ENCODE peak calls at places on chromosomes 11 and 22, in nine cellular contexts. One of them, this sample, is unnamed.
A peak's percentile ranks its signal among the peaks of the same experiment; 100 is the strongest.

GRCh38 chr11:45857834-45858492 is 10.7 kb downstream of the CRY2 start:
- DNase-seq in ovary: no peak
- DNase-seq in adrenal gland: peak; percentile 82
- DNase-seq in cardiac muscle cell: peak; percentile 92
- DNase-seq in thoracic aorta: no peak
- DNase-seq in spleen: no peak
- DNase-seq in CD8-positive, alpha-beta T cell: no peak
- DNase-seq in HCT116: no peak
- DNase-seq in GM23338: no peak
- DNase-seq in this sample: no peak

GRCh38 chr11:97948793-97949192 is 1072.0 kb upstream of the CNTN5 start:
- DNase-seq in ovary: no peak
- DNase-seq in adrenal gland: no peak
- DNase-seq in cardiac muscle cell: no peak
- DNase-seq in thoracic aorta: no peak
- DNase-seq in spleen: no peak
- DNase-seq in CD8-positive, alpha-beta T cell: no peak
- DNase-seq in HCT116: no peak
- DNase-seq in GM23338: no peak
- DNase-seq in this sample: no peak

GRCh38 chr22:27099896-27100295 is 442.5 kb downstream of the MIAT start:
- DNase-seq in ovary: no peak
- DNase-seq in adrenal gland: no peak
- DNase-seq in cardiac muscle cell: no peak
- DNase-seq in thoracic aorta: no peak
- DNase-seq in spleen: no peak
- DNase-seq in CD8-positive, alpha-beta T cell: no peak
- DNase-seq in HCT116: no peak
- DNase-seq in GM23338: peak; percentile 61
- DNase-seq in this sample: no peak

GRCh38 chr11:124793466-124794278 is 6.5 kb downstream of the MSANTD2 start:
- DNase-seq in ovary: no peak
- DNase-seq in adrenal gland: peak; percentile 22
- DNase-seq in cardiac muscle cell: peak; percentile 66
- DNase-seq in thoracic aorta: no peak
- DNase-seq in spleen: no peak
- DNase-seq in CD8-positive, alpha-beta T cell: peak; percentile 21
- DNase-seq in HCT116: peak; percentile 43
- DNase-seq in GM23338: peak; percentile 90
- DNase-seq in this sample: no peak

GRCh38 chr22:36734171-36735058 is 30.9 kb upstream of the CACNG2 start:
- DNase-seq in ovary: no peak
- DNase-seq in adrenal gland: peak; percentile 71
- DNase-seq in cardiac muscle cell: peak; percentile 34
- DNase-seq in thoracic aorta: no peak
- DNase-seq in spleen: no peak
- DNase-seq in CD8-positive, alpha-beta T cell: no peak
- DNase-seq in HCT116: no peak
- DNase-seq in GM23338: no peak
- DNase-seq in this sample: no peak

GRCh38 chr11:103624708-103625623 is 411.5 kb upstream of the DDI1 start:
- DNase-seq in ovary: no peak
- DNase-seq in adrenal gland: no peak
- DNase-seq in cardiac muscle cell: peak; percentile 93
- DNase-seq in thoracic aorta: no peak
- DNase-seq in spleen: no peak
- DNase-seq in CD8-positive, alpha-beta T cell: no peak
- DNase-seq in HCT116: no peak
- DNase-seq in GM23338: peak; percentile 54
- DNase-seq in this sample: no peak

GRCh38 chr11:97865424-97866012 is 1155.2 kb upstream of the CNTN5 start:
- DNase-seq in ovary: no peak
- DNase-seq in adrenal gland: no peak
- DNase-seq in cardiac muscle cell: no peak
- DNase-seq in thoracic aorta: no peak
- DNase-seq in spleen: no peak
- DNase-seq in CD8-positive, alpha-beta T cell: no peak
- DNase-seq in HCT116: no peak
- DNase-seq in GM23338: no peak
- DNase-seq in this sample: no peak

GRCh38 chr22:46086577-46087335 is 63.6 kb upstream of the PPARA start:
- DNase-seq in ovary: no peak
- DNase-seq in adrenal gland: peak; percentile 48
- DNase-seq in cardiac muscle cell: no peak
- DNase-seq in thoracic aorta: no peak
- DNase-seq in spleen: peak; percentile 68
- DNase-seq in CD8-positive, alpha-beta T cell: no peak
- DNase-seq in HCT116: no peak
- DNase-seq in GM23338: no peak
- DNase-seq in this sample: peak; percentile 61

GRCh38 chr22:37703906-37704305 is 7.1 kb downstream of the TRIOBP start:
- DNase-seq in ovary: no peak
- DNase-seq in adrenal gland: no peak
- DNase-seq in cardiac muscle cell: no peak
- DNase-seq in thoracic aorta: no peak
- DNase-seq in spleen: no peak
- DNase-seq in CD8-positive, alpha-beta T cell: no peak
- DNase-seq in HCT116: no peak
- DNase-seq in GM23338: no peak
- DNase-seq in this sample: no peak

GRCh38 chr22:25777870-25778269 is 35.9 kb downstream of the MYO18B start:
- DNase-seq in ovary: no peak
- DNase-seq in adrenal gland: no peak
- DNase-seq in cardiac muscle cell: peak; percentile 64
- DNase-seq in thoracic aorta: no peak
- DNase-seq in spleen: no peak
- DNase-seq in CD8-positive, alpha-beta T cell: no peak
- DNase-seq in HCT116: peak; percentile 44
- DNase-seq in GM23338: peak; percentile 44
- DNase-seq in this sample: no peak
- TF ChIP-seq CTCF in ovary: no peak
- TF ChIP-seq CTCF in adrenal gland: peak; percentile 48
- TF ChIP-seq CTCF in cardiac muscle cell: peak; percentile 48
- TF ChIP-seq CTCF in thoracic aorta: no peak
- TF ChIP-seq CTCF in spleen: no peak
- TF ChIP-seq CTCF in CD8-positive, alpha-beta T cell: no peak
- TF ChIP-seq CTCF in HCT116: peak; percentile 62
- TF ChIP-seq CTCF in GM23338: peak; percentile 48
- TF ChIP-seq CTCF in this sample: no peak

GRCh38 chr22:20056161-20056560 is 23.9 kb upstream of the DGCR8 start:
- DNase-seq in ovary: no peak
- DNase-seq in adrenal gland: no peak
- DNase-seq in cardiac muscle cell: no peak
- DNase-seq in thoracic aorta: no peak
- DNase-seq in spleen: no peak
- DNase-seq in CD8-positive, alpha-beta T cell: no peak
- DNase-seq in HCT116: no peak
- DNase-seq in GM23338: no peak
- DNase-seq in this sample: no peak
- H3K36me3 ChIP-seq in ovary: no peaks in the 10 kb centered on the region
- H3K36me3 ChIP-seq in adrenal gland: peaks cover 55% of the 10 kb centered on the region
- H3K36me3 ChIP-seq in cardiac muscle cell: no peaks in the 10 kb centered on the region
- H3K36me3 ChIP-seq in thoracic aorta: peaks cover 41% of the 10 kb centered on the region
- H3K36me3 ChIP-seq in spleen: peaks cover 81% of the 10 kb centered on the region
- H3K36me3 ChIP-seq in CD8-positive, alpha-beta T cell: peaks cover 17% of the 10 kb centered on the region
- H3K36me3 ChIP-seq in HCT116: no peaks in the 10 kb centered on the region
- H3K36me3 ChIP-seq in GM23338: no peaks in the 10 kb centered on the region
- H3K36me3 ChIP-seq in this sample: peaks cover 55% of the 10 kb centered on the region

GRCh38 chr11:1671658-1672057 is 25.3 kb upstream of the KRTAP5-6 start:
- DNase-seq in ovary: no peak
- DNase-seq in adrenal gland: no peak
- DNase-seq in cardiac muscle cell: no peak
- DNase-seq in thoracic aorta: no peak
- DNase-seq in spleen: no peak
- DNase-seq in CD8-positive, alpha-beta T cell: no peak
- DNase-seq in HCT116: no peak
- DNase-seq in GM23338: no peak
- DNase-seq in this sample: no peak

GRCh38 chr11:1667906-1668305 is 29.1 kb upstream of the KRTAP5-6 start:
- DNase-seq in ovary: no peak
- DNase-seq in adrenal gland: peak; percentile 75
- DNase-seq in cardiac muscle cell: peak; percentile 10
- DNase-seq in thoracic aorta: no peak
- DNase-seq in spleen: no peak
- DNase-seq in CD8-positive, alpha-beta T cell: no peak
- DNase-seq in HCT116: no peak
- DNase-seq in GM23338: no peak
- DNase-seq in this sample: no peak

GRCh38 chr11:1668911-1669473 is 28.0 kb upstream of the KRTAP5-6 start:
- DNase-seq in ovary: no peak
- DNase-seq in adrenal gland: no peak
- DNase-seq in cardiac muscle cell: no peak
- DNase-seq in thoracic aorta: no peak
- DNase-seq in spleen: no peak
- DNase-seq in CD8-positive, alpha-beta T cell: no peak
- DNase-seq in HCT116: no peak
- DNase-seq in GM23338: no peak
- DNase-seq in this sample: no peak

GRCh38 chr11:1670928-1671371 is 26.0 kb upstream of the KRTAP5-6 start:
- DNase-seq in ovary: no peak
- DNase-seq in adrenal gland: no peak
- DNase-seq in cardiac muscle cell: no peak
- DNase-seq in thoracic aorta: no peak
- DNase-seq in spleen: no peak
- DNase-seq in CD8-positive, alpha-beta T cell: no peak
- DNase-seq in HCT116: no peak
- DNase-seq in GM23338: no peak
- DNase-seq in this sample: no peak

DNA sequence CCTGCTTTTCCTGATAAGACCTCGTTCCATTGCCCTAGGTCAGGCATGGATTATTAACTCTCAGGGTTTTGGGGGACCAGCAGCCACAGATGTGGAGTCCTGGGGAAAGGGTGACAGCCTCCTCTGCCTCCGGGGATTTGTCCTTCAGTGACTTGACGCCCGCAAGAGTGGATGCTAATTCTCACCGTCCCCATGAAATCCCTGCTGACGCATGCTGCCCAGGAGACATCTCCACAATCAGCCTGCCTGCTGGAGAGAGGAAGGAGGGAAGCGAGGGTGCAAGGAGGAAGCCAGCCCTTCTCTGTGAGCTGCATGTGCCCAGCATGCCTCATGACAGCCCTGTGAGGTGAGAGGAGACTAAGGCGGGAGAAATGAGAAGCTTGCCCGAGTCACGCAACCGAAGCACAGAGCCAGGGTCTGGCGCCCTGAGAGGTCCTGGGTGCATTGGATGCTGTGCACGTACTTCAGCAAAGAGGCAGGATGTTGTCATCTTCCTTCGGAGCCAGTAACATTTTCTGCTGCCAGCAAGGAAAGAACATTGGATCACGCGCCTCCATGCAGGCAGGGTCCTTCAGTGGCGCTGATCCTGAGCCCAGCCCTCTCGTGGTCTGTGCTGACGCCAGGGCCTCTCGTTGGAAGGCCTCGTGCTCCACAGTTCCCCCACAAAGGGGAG is 27.3 kb upstream of the KRTAP5-6 start:
- DNase-seq in ovary: no peak
- DNase-seq in adrenal gland: no peak
- DNase-seq in cardiac muscle cell: no peak
- DNase-seq in thoracic aorta: no peak
- DNase-seq in spleen: no peak
- DNase-seq in CD8-positive, alpha-beta T cell: no peak
- DNase-seq in HCT116: no peak
- DNase-seq in GM23338: no peak
- DNase-seq in this sample: no peak
- H3K4me1 ChIP-seq in ovary: no peaks in the 10 kb centered on the region
- H3K4me1 ChIP-seq in adrenal gland: peaks cover 8% of the 10 kb centered on the region
- H3K4me1 ChIP-seq in cardiac muscle cell: peaks cover 14% of the 10 kb centered on the region
- H3K4me1 ChIP-seq in thoracic aorta: no peaks in the 10 kb centered on the region
- H3K4me1 ChIP-seq in spleen: peaks cover 23% of the 10 kb centered on the region
- H3K4me1 ChIP-seq in CD8-positive, alpha-beta T cell: peaks cover 8% of the 10 kb centered on the region
- H3K4me1 ChIP-seq in HCT116: no peaks in the 10 kb centered on the region
- H3K4me1 ChIP-seq in GM23338: no peaks in the 10 kb centered on the region
- H3K4me1 ChIP-seq in this sample: no peaks in the 10 kb centered on the region

DNA sequence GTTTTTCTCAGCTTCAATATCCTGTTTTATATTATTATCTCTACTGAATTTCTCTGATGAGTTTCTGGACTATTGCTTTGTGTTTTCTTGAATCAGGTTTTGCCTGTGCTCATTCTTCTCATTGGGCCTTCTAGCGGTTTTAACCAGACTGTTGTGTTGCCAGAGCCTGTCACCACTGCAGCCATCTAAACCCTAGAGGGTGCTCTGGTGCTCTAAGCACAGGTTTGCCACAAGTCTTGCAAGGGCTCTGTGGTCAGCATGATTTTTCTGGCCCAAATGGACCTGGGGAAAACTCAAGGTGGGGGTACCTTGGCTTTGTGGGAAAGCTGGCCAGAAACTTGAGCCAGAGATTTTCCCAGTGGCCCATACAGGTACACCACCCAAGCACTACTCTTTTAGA is 52.4 kb upstream of the TYR start:
- DNase-seq in ovary: no peak
- DNase-seq in adrenal gland: no peak
- DNase-seq in cardiac muscle cell: no peak
- DNase-seq in thoracic aorta: no peak
- DNase-seq in spleen: no peak
- DNase-seq in CD8-positive, alpha-beta T cell: no peak
- DNase-seq in HCT116: no peak
- DNase-seq in GM23338: peak; percentile 24
- DNase-seq in this sample: no peak
- TF ChIP-seq CTCF in ovary: no peak
- TF ChIP-seq CTCF in adrenal gland: no peak
- TF ChIP-seq CTCF in cardiac muscle cell: no peak
- TF ChIP-seq CTCF in thoracic aorta: no peak
- TF ChIP-seq CTCF in spleen: no peak
- TF ChIP-seq CTCF in CD8-positive, alpha-beta T cell: no peak
- TF ChIP-seq CTCF in HCT116: no peak
- TF ChIP-seq CTCF in GM23338: peak; percentile 70
- TF ChIP-seq CTCF in this sample: no peak

This sample was measured in upper lobe of left lung.